ENCODE peak calls at places on chromosomes 13 and 19, in five cellular contexts. A is NB4, U is AG04450, T is Kasumi-1, G is HepG2. J is an unnamed sample.

GRCh38 chr13:23630349-23631093 is 60.3 kb downstream of the TNFRSF19 start:
- DNase-seq in A (no peak), U (no peak), T (no peak), G (peak), J (no peak)

GRCh38 chr19:11361037-11361770 is 6.0 kb downstream of the PLPPR2 start:
- DNase-seq in A (no peak), U (no peak), T (no peak), G (no peak), J (peak)

GRCh38 chr19:40247735-40248262 is 21.3 kb upstream of the CCNP start:
- DNase-seq in A (no peak), U (no peak), T (no peak), G (no peak), J (no peak)

GRCh38 chr13:105365831-105366230 is 1169.6 kb downstream of the EFNB2 start:
- DNase-seq in A (peak), U (no peak), T (peak), G (no peak), J (no peak)

GRCh38 chr19:20422616-20423205 is 142.9 kb downstream of the ZNF737 start:
- DNase-seq in A (peak), U (no peak), T (no peak), G (no peak), J (no peak)

GRCh38 chr19:2315818-2316353 is 7.9 kb upstream of the LINGO3 start:
- DNase-seq in A (peak), U (no peak), T (peak), G (peak), J (peak)

GRCh38 chr19:45305421-45305820 is 17.3 kb downstream of the CKM start:
- DNase-seq in A (no peak), U (no peak), T (no peak), G (peak), J (no peak)

GRCh38 chr13:113815151-113816058 is 48.5 kb downstream of the GAS6 start:
- DNase-seq in A (peak), U (no peak), T (peak), G (no peak), J (no peak)

GRCh38 chr13:103726808-103727207 is 660.6 kb upstream of the SLC10A2 start:
- DNase-seq in A (no peak), U (no peak), T (no peak), G (no peak), J (no peak)

GRCh38 chr19:46818812-46819211 is 30.4 kb upstream of the SLC1A5 start:
- DNase-seq in A (peak), U (no peak), T (no peak), G (peak), J (no peak)

GRCh38 chr19:38734176-38734425 is 10.2 kb downstream of the CAPN12 start:
- DNase-seq in A (no peak), U (no peak), T (no peak), G (no peak), J (no peak)

GRCh38 chr19:48372904-48373303 is 8.7 kb downstream of the SYNGR4 start:
- DNase-seq in A (peak), U (no peak), T (no peak), G (no peak), J (peak)

GRCh38 chr13:75872970-75873369 is 236.8 kb downstream of the LMO7 start:
- DNase-seq in A (peak), U (no peak), T (peak), G (no peak), J (no peak)

GRCh38 chr19:3367572-3368440 is 1.4 kb downstream of the NFIC start:
- DNase-seq in A (no peak), U (no peak), T (peak), G (no peak), J (no peak)

GRCh38 chr13:99310382-99311031 is 3.3 kb upstream of the GPR183 start:
- DNase-seq in A (peak), U (peak), T (no peak), G (no peak), J (no peak)

GRCh38 chr19:13492128-13492527 is 14.2 kb downstream of the CACNA1A start:
- DNase-seq in A (no peak), U (peak), T (no peak), G (no peak), J (no peak)

GRCh38 chr19:28960986-28961705 is 251.8 kb downstream of the UQCRFS1 start:
- DNase-seq in A (no peak), U (no peak), T (no peak), G (no peak), J (no peak)

GRCh38 chr19:6955082-6955481 is 66.1 kb downstream of the MBD3L2B start:
- DNase-seq in A (no peak), U (no peak), T (no peak), G (no peak), J (no peak)

GRCh38 chr19:57708641-57709354 is at the start of gene ZNF154:
- DNase-seq in A (no peak), U (peak), T (no peak), G (no peak), J (peak)

GRCh38 chr19:47427241-47428176 is 8.2 kb upstream of the MEIS3 start:
- DNase-seq in A (peak), U (no peak), T (peak), G (peak), J (peak)

GRCh38 chr19:40213251-40213793 is 4.9 kb downstream of the TTC9B start:
- DNase-seq in A (no peak), U (no peak), T (no peak), G (no peak), J (no peak)

GRCh38 chr19:11063434-11063833 is 25.8 kb upstream of the LDLR start:
- DNase-seq in A (no peak), U (no peak), T (no peak), G (no peak), J (no peak)

GRCh38 chr19:10543420-10544241 is at the start of gene ATG4D:
- DNase-seq in A (peak), U (no peak), T (peak), G (peak), J (peak)

GRCh38 chr19:29774126-29774525 is 37.7 kb upstream of the CCNE1 start:
- DNase-seq in A (no peak), U (no peak), T (no peak), G (no peak), J (no peak)

GRCh38 chr19:53868091-53868891 is 608 bp downstream of the MYADM start:
- DNase-seq in A (peak), U (no peak), T (no peak), G (peak), J (peak)

GRCh38 chr19:42655748-42656147 is 61.0 kb upstream of the CEACAM8 start:
- DNase-seq in A (no peak), U (no peak), T (no peak), G (no peak), J (no peak)

GRCh38 chr19:10568444-10568825 is 344 bp downstream of the CDKN2D start:
- DNase-seq in A (peak), U (no peak), T (no peak), G (no peak), J (peak)

GRCh38 chr19:7554990-7555864 is 19.7 kb downstream of the PNPLA6 start:
- DNase-seq in A (no peak), U (no peak), T (no peak), G (no peak), J (no peak)

GRCh38 chr13:94112227-94112626 is 367.3 kb downstream of the DCT start:
- DNase-seq in A (no peak), U (peak), T (no peak), G (peak), J (peak)

GRCh38 chr13:68160466-68160865 is 930.3 kb upstream of the PCDH9 start:
- DNase-seq in A (no peak), U (no peak), T (no peak), G (no peak), J (no peak)

GRCh38 chr19:57748029-57748428 is 1.4 kb downstream of the ZNF776 start:
- DNase-seq in A (no peak), U (no peak), T (no peak), G (no peak), J (no peak)

GRCh38 chr13:113771709-113772331 is 12.8 kb downstream of the TMEM255B start:
- DNase-seq in A (no peak), U (no peak), T (no peak), G (no peak), J (no peak)

J was measured in left colon.